ENCODE peak calls at places on chromosomes 5 and 9, in four cellular contexts. K, B, Z and G are unnamed samples. For H3K4me1 and H3K27me3, the result is how much of the 10 kb centered on the place peaks cover.

GRCh38 chr5:95403996-95404395 is 12.8 kb downstream of the FAM81B start:
- DNase-seq in K (no peak), B (no peak), Z (no peak), G (no peak)

GRCh38 chr5:111853748-111854147 is 96.8 kb upstream of the NREP start:
- DNase-seq in K (no peak), B (no peak), Z (no peak), G (no peak)

GRCh38 chr9:107684224-107684623 is 194.7 kb upstream of the KLF4 start:
- DNase-seq in K (no peak), B (no peak), Z (no peak), G (no peak)

GRCh38 chr9:112719696-112720095 is 1.8 kb upstream of the INIP start:
- DNase-seq in K (no peak), B (no peak), Z (no peak), G (no peak)

GRCh38 chr9:121782514-121783110 is 131.2 kb downstream of the DAB2IP start:
- DNase-seq in K (no peak), B (peak), Z (no peak), G (no peak)

GRCh38 chr9:133960568-133961129 is 31.5 kb downstream of the VAV2 start:
- DNase-seq in K (no peak), B (peak), Z (no peak), G (no peak)

GRCh38 chr5:123039673-123040072 is 3.1 kb upstream of the PPIC start:
- DNase-seq in K (no peak), B (no peak), Z (no peak), G (no peak)

GRCh38 chr9:122991370-122991830 is 42.1 kb upstream of the GPR21 start:
- DNase-seq in K (no peak), B (peak), Z (peak), G (no peak)

GRCh38 chr5:177997319-177997670 is 1.3 kb upstream of the PROP1 start:
- DNase-seq in K (no peak), B (no peak), Z (no peak), G (no peak)

GRCh38 chr9:34501889-34502425 is 20.8 kb downstream of the ENHO start:
- DNase-seq in K (peak), B (no peak), Z (peak), G (no peak)

GRCh38 chr5:143494162-143494561 is 90.7 kb upstream of the NR3C1 start:
- DNase-seq in K (no peak), B (no peak), Z (no peak), G (no peak)

GRCh38 chr9:14346826-14347407 is 33.0 kb upstream of the NFIB start:
- DNase-seq in K (peak), B (no peak), Z (no peak), G (no peak)

GRCh38 chr9:38227656-38228055 is 158.6 kb upstream of the SHB start:
- DNase-seq in K (no peak), B (no peak), Z (no peak), G (no peak)

GRCh38 chr9:134165357-134166315 is 1.3 kb upstream of the RNU6ATAC start:
- DNase-seq in K (no peak), B (peak), Z (no peak), G (no peak)

GRCh38 chr9:19935422-19935821 is 146.6 kb upstream of the SLC24A2 start:
- DNase-seq in K (no peak), B (no peak), Z (no peak), G (no peak)

GRCh38 chr5:178460598-178461425 is 129.4 kb downstream of the COL23A1 start:
- DNase-seq in K (peak), B (peak), Z (peak), G (peak)

GRCh38 chr5:139844472-139845145 is 49.0 kb downstream of the PSD2 start:
- DNase-seq in K (peak), B (peak), Z (peak), G (peak)

GRCh38 chr5:17305964-17306725 is 88.7 kb downstream of the BASP1 start:
- DNase-seq in K (peak), B (peak), Z (peak), G (no peak)

GRCh38 chr5:139696894-139697658 is 48.9 kb downstream of the CXXC5 start:
- DNase-seq in K (peak), B (peak), Z (peak), G (no peak)

GRCh38 chr5:119470105-119470763 is 17.9 kb downstream of the HSD17B4 start:
- DNase-seq in K (no peak), B (no peak), Z (no peak), G (no peak)

GRCh38 chr9:15104826-15105420 is 194.7 kb upstream of the FREM1 start:
- DNase-seq in K (no peak), B (peak), Z (no peak), G (no peak)

GRCh38 chr9:21904371-21904770 is 89.8 kb downstream of the CDKN2A start:
- DNase-seq in K (no peak), B (no peak), Z (no peak), G (no peak)

GRCh38 chr5:115586525-115587146 is 15.6 kb downstream of the TICAM2 start:
- DNase-seq in K (no peak), B (no peak), Z (no peak), G (no peak)

GRCh38 chr5:139017624-139018023 is 142.5 kb upstream of the LRRTM2 start:
- DNase-seq in K (no peak), B (no peak), Z (no peak), G (no peak)

GRCh38 chr9:104808030-104808614 is 44.2 kb downstream of the NIPSNAP3B start:
- DNase-seq in K (no peak), B (no peak), Z (no peak), G (peak)

GRCh38 chr9:12554636-12555035 is 138.5 kb upstream of the TYRP1 start:
- DNase-seq in K (no peak), B (no peak), Z (no peak), G (no peak)

GRCh38 chr9:132160802-132161742 is 786 bp upstream of the NTNG2 start:
- DNase-seq in K (no peak), B (peak), Z (peak), G (no peak)

GRCh38 chr9:94553029-94553938 is 1.6 kb upstream of the PCAT7 start:
- DNase-seq in K (no peak), B (no peak), Z (no peak), G (no peak)

GRCh38 chr5:6236858-6237481 is 141.4 kb downstream of the MED10 start:
- DNase-seq in K (no peak), B (no peak), Z (peak), G (no peak)

GRCh38 chr9:103804077-103804735 is 289.9 kb upstream of the SMC2 start:
- DNase-seq in K (no peak), B (no peak), Z (no peak), G (no peak)

DNA sequence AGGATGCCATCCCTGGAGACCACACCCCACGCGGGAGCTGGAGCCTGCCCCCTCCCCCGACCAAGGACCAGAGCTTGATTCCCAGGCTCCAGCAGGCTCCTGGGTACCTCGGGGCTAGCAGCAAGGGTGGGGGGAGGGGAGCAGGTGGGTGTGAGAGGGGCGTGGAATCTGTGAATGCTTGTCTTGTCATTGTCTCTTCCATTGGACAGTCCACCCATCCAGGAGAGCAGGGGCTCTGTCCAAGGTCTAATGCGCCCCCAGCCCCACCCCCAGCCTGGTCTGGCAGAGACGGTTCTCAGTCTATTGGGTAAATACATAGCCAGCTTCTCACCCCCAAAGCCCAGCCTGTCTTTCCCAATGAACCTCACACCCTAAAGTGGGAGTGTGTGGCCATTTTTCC is 22.8 kb downstream of the URM1 start:
- DNase-seq in K (no peak), B (no peak), Z (no peak), G (no peak)
- H3K4me1 ChIP-seq in K (under half), B (under half), Z (under half), G (under half)

DNA sequence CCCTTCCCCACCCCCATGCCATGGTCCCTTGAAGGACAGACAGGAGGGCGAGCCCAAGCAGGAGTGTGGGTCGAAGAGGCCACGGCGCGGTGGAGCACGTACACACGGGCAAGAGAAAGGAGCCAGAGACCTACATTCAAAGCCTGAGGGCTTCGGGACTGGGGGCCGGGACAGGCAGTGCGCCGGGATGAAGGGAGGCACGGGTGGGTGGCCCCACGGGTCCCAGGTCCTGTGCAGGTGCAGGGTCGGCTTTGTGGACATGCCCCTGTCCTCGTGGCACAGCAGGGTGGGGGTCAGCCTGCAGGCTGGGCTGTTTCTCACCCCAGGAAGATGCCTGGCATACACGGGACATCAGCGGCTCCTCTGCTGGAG is 9.8 kb downstream of the LRRC26 start:
- DNase-seq in K (no peak), B (no peak), Z (no peak), G (no peak)
- H3K27me3 ChIP-seq in K (half or more), B (half or more), Z (under half), G (under half)

DNA sequence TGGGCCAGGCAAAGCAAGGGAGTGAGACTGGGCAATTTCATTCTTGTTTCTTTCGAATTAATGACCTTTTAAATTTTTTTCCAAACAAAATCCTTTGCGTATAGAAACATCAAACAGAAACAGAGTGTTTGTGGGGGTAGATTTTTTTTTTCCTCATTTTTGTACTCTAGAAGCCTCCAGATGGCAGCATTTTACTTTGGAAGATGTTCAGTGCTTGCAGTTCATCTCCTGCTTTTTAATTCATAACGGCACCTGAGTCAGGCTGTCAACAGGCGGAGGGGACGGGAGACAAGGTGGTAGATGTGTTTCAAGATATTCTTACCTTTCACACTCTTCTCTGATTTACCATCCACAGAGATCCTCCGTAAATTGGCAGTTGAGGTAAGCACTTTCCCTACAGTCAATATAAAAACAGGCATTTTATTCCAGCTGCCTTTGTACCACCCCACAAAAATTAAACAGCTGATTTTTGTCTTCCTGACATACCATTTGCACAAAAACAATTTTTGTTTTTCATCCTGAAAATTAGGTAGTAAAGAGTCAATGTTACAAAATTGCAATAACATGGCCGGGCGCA is 99.5 kb upstream of the FBXL17 start:
- DNase-seq in K (no peak), B (no peak), Z (no peak), G (peak)
- H3K27ac ChIP-seq in K (no peak), B (no peak), Z (no peak), G (no peak)

GRCh38 chr5:14591548-14591947 is 10.0 kb downstream of the OTULINL start:
- DNase-seq in K (no peak), B (peak), Z (no peak), G (no peak)
- H3K4me1 ChIP-seq in K (under half), B (under half), Z (under half), G (under half)

DNA sequence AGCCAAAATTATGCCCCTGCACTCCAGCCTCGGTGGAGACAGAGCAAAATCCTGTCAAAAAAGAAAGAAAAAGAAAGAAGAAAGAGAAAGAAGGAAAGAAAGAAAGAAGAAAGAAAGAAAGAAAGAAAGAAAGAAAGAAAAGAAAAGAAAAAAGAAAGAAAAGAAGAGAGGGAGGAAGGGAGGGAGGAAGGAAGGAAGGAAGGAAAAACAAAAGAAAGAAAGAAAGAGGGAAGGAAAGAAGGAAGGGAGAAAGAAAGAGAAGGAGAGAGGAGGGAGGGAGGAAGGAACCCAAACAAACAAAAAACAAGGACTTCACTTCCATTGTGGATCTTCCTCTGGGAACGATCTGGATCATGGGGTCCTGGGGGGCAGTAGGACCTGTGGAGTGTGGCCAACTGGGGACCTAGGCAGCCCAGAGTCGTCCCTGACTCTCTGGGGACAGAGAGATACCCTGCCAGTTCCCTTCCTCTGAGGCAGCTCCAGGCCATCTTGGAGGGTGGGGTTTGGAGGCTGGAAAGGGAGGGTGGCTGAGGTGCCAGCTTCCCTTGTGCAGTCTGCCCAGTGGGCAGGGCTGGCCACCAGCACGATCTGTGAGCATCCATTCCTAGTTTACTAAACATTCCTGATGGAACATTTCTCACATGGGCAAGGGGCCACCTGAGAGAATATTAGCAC is 216.8 kb downstream of the PAX5 start:
- DNase-seq in K (no peak), B (no peak), Z (no peak), G (no peak)
- H3K27me3 ChIP-seq in K (under half), B (under half), Z (under half), G (under half)

GRCh38 chr5:81234299-81234698 is 1.2 kb downstream of the CKMT2 start:
- DNase-seq in K (no peak), B (no peak), Z (no peak), G (no peak)

GRCh38 chr5:81232449-81233079 is 558 bp upstream of the CKMT2 start:
- DNase-seq in K (peak), B (peak), Z (peak), G (no peak)

GRCh38 chr5:81234801-81235200 is 1.7 kb downstream of the CKMT2 start:
- DNase-seq in K (peak), B (no peak), Z (no peak), G (no peak)

GRCh38 chr5:81233080-81233634 is at the start of gene CKMT2:
- DNase-seq in K (peak), B (peak), Z (peak), G (peak)

DNA sequence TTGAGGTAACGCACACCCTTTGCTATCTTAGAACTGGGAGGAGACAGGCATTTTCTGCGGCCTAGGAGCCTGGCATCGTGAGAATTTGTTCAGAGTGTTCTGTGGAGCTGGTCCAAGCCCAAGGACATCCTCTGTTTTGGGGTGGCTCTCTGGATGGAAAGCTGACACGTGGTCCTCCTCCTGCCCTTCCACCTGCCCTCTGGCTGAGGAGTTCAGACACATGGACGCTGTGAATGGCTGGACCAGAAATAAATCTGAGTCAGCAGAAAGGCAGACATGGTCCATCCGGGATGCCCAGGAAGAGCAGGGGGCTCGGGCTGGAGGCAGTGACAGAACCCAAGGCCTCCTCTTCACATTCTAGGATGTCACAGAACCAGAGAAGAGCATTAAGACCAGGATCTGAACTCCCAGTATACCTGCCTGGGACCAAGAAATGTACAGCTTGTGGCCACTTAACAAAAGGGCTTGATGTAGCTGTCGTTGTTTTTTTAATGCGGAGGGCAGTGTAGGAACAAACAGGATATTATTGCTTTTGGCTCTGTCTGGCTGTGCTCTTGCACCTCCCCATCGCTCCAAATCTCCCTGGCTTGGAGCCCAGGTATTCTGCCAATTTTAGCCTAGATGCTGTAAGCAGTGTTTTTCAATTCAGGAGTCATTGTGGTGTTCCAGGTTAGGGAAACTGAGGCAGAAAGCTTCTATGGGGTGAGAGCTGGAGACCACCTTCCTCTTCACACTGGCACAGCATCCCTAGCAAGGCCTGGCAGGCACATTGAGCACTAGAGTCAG is 2.4 kb downstream of the CKMT2 start:
- DNase-seq in K (peak), B (peak), Z (peak), G (no peak)
- H3K27ac ChIP-seq in K (peak), B (peak), Z (peak), G (no peak)

GRCh38 chr9:129178579-129178909 is 483 bp upstream of the IER5L start:
- DNase-seq in K (no peak), B (no peak), Z (no peak), G (no peak)
- H3K4me1 ChIP-seq in K (under half), B (under half), Z (under half), G (under half)

GRCh38 chr5:9186069-9186468 is 359.8 kb downstream of the SEMA5A start:
- DNase-seq in K (no peak), B (no peak), Z (no peak), G (no peak)

GRCh38 chr5:9188131-9188530 is 357.7 kb downstream of the SEMA5A start:
- DNase-seq in K (no peak), B (no peak), Z (no peak), G (no peak)

GRCh38 chr5:9187614-9188013 is 358.3 kb downstream of the SEMA5A start:
- DNase-seq in K (no peak), B (no peak), Z (no peak), G (no peak)

GRCh38 chr5:9189681-9190080 is 356.2 kb downstream of the SEMA5A start:
- DNase-seq in K (no peak), B (no peak), Z (no peak), G (no peak)

DNA sequence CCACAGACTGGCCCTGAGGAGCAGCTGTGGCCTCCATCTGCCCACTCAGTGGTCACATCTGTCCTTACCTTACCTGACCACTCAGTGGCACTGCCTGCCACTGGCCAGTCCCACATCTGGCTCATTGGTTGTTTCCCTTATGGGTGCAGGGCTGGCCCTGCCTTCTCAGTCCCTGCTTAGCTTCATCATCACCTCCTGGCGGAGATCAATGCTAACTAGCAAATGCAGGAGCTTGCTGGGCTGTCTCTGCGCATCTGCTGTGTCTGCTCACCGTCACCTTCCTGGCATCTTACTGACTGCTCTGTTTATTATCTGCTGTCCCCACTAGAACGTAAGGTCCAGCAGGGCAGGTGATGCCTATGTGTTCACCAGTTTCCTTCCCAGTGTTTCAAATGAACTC is 356.9 kb downstream of the SEMA5A start:
- DNase-seq in K (no peak), B (peak), Z (no peak), G (no peak)
- H3K27me3 ChIP-seq in K (under half), B (under half), Z (under half), G (under half)

GRCh38 chr5:147398860-147399259 is 111.0 kb downstream of the DPYSL3 start:
- DNase-seq in K (no peak), B (no peak), Z (no peak), G (no peak)
- H3K27ac ChIP-seq in K (no peak), B (no peak), Z (no peak), G (no peak)